ENCODE peak calls at places on chromosomes 1 and 21, in eight cellular contexts. Y is GM23338, N is NT2/D1, Z is endothelial cell of umbilical vein, C is SJSA1, I is upper lobe of right lung, P is left ventricle myocardium inferior, D is neural progenitor cell. O is an unnamed sample.

GRCh38 chr1:160169553-160170399 is 18.4 kb downstream of the ATP1A4 start:
- DNase-seq in Y (peak; percentile 96), N (peak; percentile 99), Z (no peak), C (no peak), I (no peak), P (no peak), D (peak; percentile 91), O (no peak)

GRCh38 chr1:185284106-185284505 is 32.9 kb downstream of the IVNS1ABP start:
- DNase-seq in Y (no peak), N (no peak), Z (no peak), C (no peak), I (no peak), P (no peak), D (no peak), O (no peak)

GRCh38 chr1:32962248-32962896 is 2.2 kb downstream of the RNF19B start:
- DNase-seq in Y (no peak), N (no peak), Z (peak; percentile 41), C (no peak), I (no peak), P (no peak), D (no peak), O (no peak)

GRCh38 chr1:172408958-172409357 is 11.5 kb upstream of the C1orf105 start:
- DNase-seq in Y (no peak), N (no peak), Z (no peak), C (no peak), I (no peak), P (no peak), D (no peak), O (no peak)

GRCh38 chr1:181204530-181204929 is 116.0 kb downstream of the IER5 start:
- DNase-seq in Y (no peak), N (no peak), Z (no peak), C (no peak), I (no peak), P (no peak), D (no peak), O (no peak)

GRCh38 chr1:25805863-25806225 is 5.9 kb downstream of the SELENON start:
- DNase-seq in Y (no peak), N (no peak), Z (peak; percentile 71), C (no peak), I (no peak), P (peak; percentile 60), D (no peak), O (no peak)

GRCh38 chr1:155177192-155177917 is 3.7 kb downstream of the TRIM46 start:
- DNase-seq in Y (no peak), N (no peak), Z (no peak), C (no peak), I (peak; percentile 83), P (no peak), D (no peak), O (peak; percentile 38)

GRCh38 chr1:107877092-107877491 is 87.9 kb downstream of the VAV3 start:
- DNase-seq in Y (no peak), N (no peak), Z (no peak), C (no peak), I (no peak), P (no peak), D (no peak), O (peak; percentile 78)

GRCh38 chr1:6975991-6976390 is 190.7 kb downstream of the CAMTA1 start:
- DNase-seq in Y (no peak), N (no peak), Z (no peak), C (no peak), I (peak; percentile 9), P (no peak), D (no peak), O (no peak)

GRCh38 chr1:168598125-168598524 is 21.7 kb downstream of the XCL1 start:
- DNase-seq in Y (no peak), N (no peak), Z (no peak), C (no peak), I (no peak), P (no peak), D (no peak), O (no peak)

GRCh38 chr1:2208309-2209239 is 14.0 kb upstream of the FAAP20 start:
- DNase-seq in Y (no peak), N (no peak), Z (peak; percentile 76), C (peak; percentile 84), I (peak; percentile 91), P (peak; percentile 38), D (no peak), O (peak; percentile 85)

GRCh38 chr21:34865922-34866271 is 183.2 kb downstream of the RUNX1 start:
- DNase-seq in Y (peak; percentile 93), N (peak; percentile 97), Z (no peak), C (peak; percentile 63), I (no peak), P (no peak), D (peak; percentile 61), O (no peak)

GRCh38 chr1:17272641-17273040 is 23.7 kb downstream of the PADI3 start:
- DNase-seq in Y (no peak), N (no peak), Z (no peak), C (no peak), I (no peak), P (no peak), D (no peak), O (no peak)

GRCh38 chr1:110229348-110230001 is 19.4 kb downstream of the KCNC4 start:
- DNase-seq in Y (peak; percentile 42), N (no peak), Z (no peak), C (no peak), I (no peak), P (no peak), D (no peak), O (peak; percentile 84)

GRCh38 chr1:160162936-160163335 is 11.5 kb downstream of the ATP1A4 start:
- DNase-seq in Y (no peak), N (no peak), Z (no peak), C (no peak), I (no peak), P (no peak), D (no peak), O (no peak)

GRCh38 chr1:110487676-110488075 is 31.3 kb downstream of the KCNA10 start:
- DNase-seq in Y (no peak), N (no peak), Z (no peak), C (no peak), I (no peak), P (no peak), D (no peak), O (peak; percentile 60)

GRCh38 chr1:62128765-62129164 is 65.9 kb upstream of the L1TD1 start:
- DNase-seq in Y (no peak), N (no peak), Z (no peak), C (no peak), I (no peak), P (no peak), D (peak; percentile 60), O (no peak)

GRCh38 chr1:183241446-183241845 is 55.4 kb downstream of the LAMC2 start:
- DNase-seq in Y (no peak), N (no peak), Z (no peak), C (no peak), I (no peak), P (no peak), D (no peak), O (no peak)

GRCh38 chr1:21124846-21125245 is 51.9 kb downstream of the EIF4G3 start:
- DNase-seq in Y (no peak), N (no peak), Z (no peak), C (peak; percentile 31), I (no peak), P (no peak), D (no peak), O (peak; percentile 66)

GRCh38 chr1:41391834-41392527 is 30.7 kb downstream of the FOXO6 start:
- DNase-seq in Y (no peak), N (no peak), Z (no peak), C (no peak), I (no peak), P (no peak), D (no peak), O (no peak)

GRCh38 chr1:17212487-17213121 is 7.7 kb downstream of the PADI1 start:
- DNase-seq in Y (peak; percentile 39), N (peak; percentile 20), Z (peak; percentile 28), C (peak; percentile 77), I (peak; percentile 73), P (no peak), D (peak; percentile 43), O (peak; percentile 68)

GRCh38 chr1:54265126-54265525 is 65.2 kb downstream of the MRPL37 start:
- DNase-seq in Y (no peak), N (no peak), Z (no peak), C (no peak), I (no peak), P (no peak), D (no peak), O (no peak)
- H3K36me3 ChIP-seq in Y (no peaks in the 10 kb centered on the region), N (peaks cover 82% of the 10 kb centered on the region), Z (no peaks in the 10 kb centered on the region), C (peaks cover 31% of the 10 kb centered on the region), I (no peaks in the 10 kb centered on the region), P (no peaks in the 10 kb centered on the region), D (no peaks in the 10 kb centered on the region), O (no peaks in the 10 kb centered on the region)

DNA sequence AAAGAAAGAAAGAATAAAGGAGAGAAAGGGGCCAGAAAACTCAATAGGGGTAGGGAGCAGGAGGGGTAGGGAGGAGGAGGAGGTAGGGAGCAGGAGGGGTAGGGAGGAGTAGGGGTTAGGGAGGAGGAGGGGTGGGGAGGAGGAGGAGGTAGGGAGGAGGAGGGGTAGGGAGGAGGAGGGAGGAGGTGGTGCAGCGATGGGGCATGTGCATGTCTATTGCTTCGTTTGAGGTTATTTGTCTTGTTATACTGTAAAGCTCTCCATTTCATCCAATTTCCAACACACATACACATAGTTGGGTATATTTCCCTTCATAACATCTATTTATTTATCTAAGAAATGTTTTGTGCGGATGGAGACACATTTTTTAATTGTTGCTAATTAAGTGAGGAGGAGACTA is 19.7 kb downstream of the RGS1 start:
- DNase-seq in Y (no peak), N (no peak), Z (no peak), C (no peak), I (no peak), P (no peak), D (no peak), O (no peak)
- H3K36me3 ChIP-seq in Y (no peaks in the 10 kb centered on the region), N (no peaks in the 10 kb centered on the region), Z (no peaks in the 10 kb centered on the region), C (no peaks in the 10 kb centered on the region), I (no peaks in the 10 kb centered on the region), P (no peaks in the 10 kb centered on the region), D (no peaks in the 10 kb centered on the region), O (no peaks in the 10 kb centered on the region)

DNA sequence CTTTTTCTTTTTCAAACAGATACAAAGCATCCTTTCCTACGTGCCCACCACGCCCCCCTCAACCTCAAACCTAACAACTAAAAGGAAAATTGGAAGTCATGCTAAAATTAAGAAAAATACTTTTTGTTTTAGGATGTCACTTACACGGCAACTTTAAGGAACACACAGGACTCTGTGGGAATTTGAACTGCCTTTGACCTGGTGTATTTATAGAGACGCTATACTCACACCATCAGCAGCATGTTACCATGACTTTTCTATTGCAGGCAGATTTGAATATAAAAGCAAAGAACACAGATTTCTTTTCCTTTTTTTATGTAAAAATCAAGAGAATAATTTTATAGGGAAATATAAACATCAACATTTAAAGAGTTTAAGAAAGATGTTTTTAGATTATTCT is 198.2 kb downstream of the SIPA1L2 start:
- DNase-seq in Y (no peak), N (no peak), Z (no peak), C (no peak), I (no peak), P (no peak), D (no peak), O (no peak)
- H3K36me3 ChIP-seq in Y (no peaks in the 10 kb centered on the region), N (peaks cover 78% of the 10 kb centered on the region), Z (no peaks in the 10 kb centered on the region), C (no peaks in the 10 kb centered on the region), I (peaks cover 49% of the 10 kb centered on the region), P (peaks cover 33% of the 10 kb centered on the region), D (no peaks in the 10 kb centered on the region), O (peaks cover 4% of the 10 kb centered on the region)

GRCh38 chr21:37502947-37503346 is 136.4 kb downstream of the DYRK1A start:
- DNase-seq in Y (no peak), N (no peak), Z (no peak), C (no peak), I (no peak), P (no peak), D (no peak), O (no peak)

GRCh38 chr21:37498664-37499063 is 132.1 kb downstream of the DYRK1A start:
- DNase-seq in Y (peak; percentile 25), N (no peak), Z (no peak), C (no peak), I (no peak), P (no peak), D (no peak), O (no peak)

GRCh38 chr21:37496972-37497371 is 130.4 kb downstream of the DYRK1A start:
- DNase-seq in Y (peak; percentile 15), N (no peak), Z (peak; percentile 36), C (no peak), I (no peak), P (no peak), D (no peak), O (no peak)
- H3K36me3 ChIP-seq in Y (no peaks in the 10 kb centered on the region), N (peaks cover 67% of the 10 kb centered on the region), Z (peaks cover 2% of the 10 kb centered on the region), C (peaks cover 31% of the 10 kb centered on the region), I (peaks cover 42% of the 10 kb centered on the region), P (peaks cover 37% of the 10 kb centered on the region), D (peaks cover 36% of the 10 kb centered on the region), O (peaks cover 3% of the 10 kb centered on the region)

O was measured in bronchial epithelial cell.